ENCODE peak calls at places on chromosomes 7 and 10, in seven cellular contexts. One of them, this sample, is unnamed.
A peak's percentile ranks its signal among the peaks of the same experiment; 100 is the strongest.

GRCh38 chr7:95209276-95209675 is 115.1 kb downstream of the PON1 start:
- DNase-seq in SJSA1: no peak
- DNase-seq in psoas muscle: no peak
- DNase-seq in hippocampal formation: no peak
- DNase-seq in EL: no peak
- DNase-seq in HuH-7.5: no peak
- DNase-seq in amniotic epithelial cell: peak; percentile 60
- DNase-seq in this sample: no peak

GRCh38 chr10:17533731-17534130 is 79.3 kb upstream of the ST8SIA6 start:
- DNase-seq in HuH-7.5: no peak
- DNase-seq in SJSA1: no peak
- DNase-seq in EL: no peak
- DNase-seq in amniotic epithelial cell: no peak
- DNase-seq in psoas muscle: no peak
- DNase-seq in hippocampal formation: no peak
- DNase-seq in this sample: no peak

GRCh38 chr7:33854951-33855350 is 50.4 kb upstream of the BMPER start:
- DNase-seq in amniotic epithelial cell: peak; percentile 93
- DNase-seq in HuH-7.5: no peak
- DNase-seq in hippocampal formation: no peak
- DNase-seq in SJSA1: no peak
- DNase-seq in EL: peak; percentile 96
- DNase-seq in psoas muscle: no peak
- DNase-seq in this sample: peak; percentile 65

GRCh38 chr7:37416739-37417474 is 31.8 kb downstream of the ELMO1 start:
- DNase-seq in SJSA1: no peak
- DNase-seq in EL: no peak
- DNase-seq in hippocampal formation: no peak
- DNase-seq in HuH-7.5: no peak
- DNase-seq in amniotic epithelial cell: no peak
- DNase-seq in psoas muscle: no peak
- DNase-seq in this sample: no peak

GRCh38 chr7:34373940-34374339 is 284.1 kb upstream of the NPSR1 start:
- DNase-seq in HuH-7.5: no peak
- DNase-seq in hippocampal formation: no peak
- DNase-seq in psoas muscle: no peak
- DNase-seq in amniotic epithelial cell: no peak
- DNase-seq in SJSA1: no peak
- DNase-seq in EL: peak; percentile 6
- DNase-seq in this sample: no peak

GRCh38 chr7:144006029-144006428 is 5.9 kb downstream of the OR6B1 start:
- DNase-seq in amniotic epithelial cell: no peak
- DNase-seq in HuH-7.5: no peak
- DNase-seq in psoas muscle: no peak
- DNase-seq in EL: no peak
- DNase-seq in SJSA1: no peak
- DNase-seq in hippocampal formation: no peak
- DNase-seq in this sample: no peak

GRCh38 chr10:118704711-118705110 is 50.1 kb downstream of the CACUL1 start:
- DNase-seq in hippocampal formation: no peak
- DNase-seq in SJSA1: no peak
- DNase-seq in psoas muscle: no peak
- DNase-seq in HuH-7.5: no peak
- DNase-seq in EL: no peak
- DNase-seq in amniotic epithelial cell: no peak
- DNase-seq in this sample: no peak

GRCh38 chr7:86933295-86933845 is 126.1 kb downstream of the ELAPOR2 start:
- DNase-seq in SJSA1: no peak
- DNase-seq in amniotic epithelial cell: no peak
- DNase-seq in HuH-7.5: no peak
- DNase-seq in EL: no peak
- DNase-seq in psoas muscle: no peak
- DNase-seq in hippocampal formation: no peak
- DNase-seq in this sample: no peak

GRCh38 chr7:135934651-135935050 is 42.5 kb downstream of the MTPN start:
- DNase-seq in HuH-7.5: no peak
- DNase-seq in EL: no peak
- DNase-seq in SJSA1: no peak
- DNase-seq in psoas muscle: no peak
- DNase-seq in amniotic epithelial cell: no peak
- DNase-seq in hippocampal formation: no peak
- DNase-seq in this sample: no peak

GRCh38 chr10:112223725-112224124 is 40.2 kb upstream of the GPAM start:
- DNase-seq in HuH-7.5: no peak
- DNase-seq in psoas muscle: no peak
- DNase-seq in EL: no peak
- DNase-seq in amniotic epithelial cell: no peak
- DNase-seq in hippocampal formation: no peak
- DNase-seq in SJSA1: no peak
- DNase-seq in this sample: no peak

GRCh38 chr10:14173391-14173705 is 157.4 kb downstream of the FRMD4A start:
- DNase-seq in HuH-7.5: no peak
- DNase-seq in amniotic epithelial cell: peak; percentile 10
- DNase-seq in psoas muscle: no peak
- DNase-seq in SJSA1: no peak
- DNase-seq in EL: no peak
- DNase-seq in hippocampal formation: no peak
- DNase-seq in this sample: no peak

GRCh38 chr10:62049815-62050626 is 148.5 kb downstream of the ARID5B start:
- DNase-seq in hippocampal formation: no peak
- DNase-seq in SJSA1: no peak
- DNase-seq in EL: no peak
- DNase-seq in HuH-7.5: no peak
- DNase-seq in amniotic epithelial cell: no peak
- DNase-seq in psoas muscle: no peak
- DNase-seq in this sample: no peak

GRCh38 chr10:120507175-120507574 is 50.1 kb downstream of the PLPP4 start:
- DNase-seq in SJSA1: no peak
- DNase-seq in EL: no peak
- DNase-seq in psoas muscle: no peak
- DNase-seq in HuH-7.5: no peak
- DNase-seq in hippocampal formation: no peak
- DNase-seq in amniotic epithelial cell: no peak
- DNase-seq in this sample: no peak

GRCh38 chr7:74022507-74022906 is 5.5 kb upstream of the ELN start:
- DNase-seq in EL: no peak
- DNase-seq in amniotic epithelial cell: no peak
- DNase-seq in SJSA1: no peak
- DNase-seq in psoas muscle: peak; percentile 54
- DNase-seq in HuH-7.5: no peak
- DNase-seq in hippocampal formation: no peak
- DNase-seq in this sample: no peak

GRCh38 chr10:15626937-15627336 is 92.8 kb downstream of the ITGA8 start:
- DNase-seq in amniotic epithelial cell: no peak
- DNase-seq in HuH-7.5: no peak
- DNase-seq in psoas muscle: no peak
- DNase-seq in hippocampal formation: no peak
- DNase-seq in EL: no peak
- DNase-seq in SJSA1: no peak
- DNase-seq in this sample: no peak

GRCh38 chr7:97024209-97025129 is at the start of gene DLX5:
- DNase-seq in HuH-7.5: peak; percentile 76
- DNase-seq in amniotic epithelial cell: peak; percentile 11
- DNase-seq in psoas muscle: no peak
- DNase-seq in EL: peak; percentile 15
- DNase-seq in hippocampal formation: peak; percentile 13
- DNase-seq in SJSA1: peak; percentile 85
- DNase-seq in this sample: peak; percentile 63

GRCh38 chr7:40437936-40438634 is 303.3 kb downstream of the SUGCT start:
- DNase-seq in EL: no peak
- DNase-seq in hippocampal formation: no peak
- DNase-seq in HuH-7.5: no peak
- DNase-seq in SJSA1: peak; percentile 44
- DNase-seq in psoas muscle: no peak
- DNase-seq in amniotic epithelial cell: peak; percentile 32
- DNase-seq in this sample: peak; percentile 6

GRCh38 chr7:36289833-36290661 is 99.6 kb upstream of the ANLN start:
- DNase-seq in HuH-7.5: peak; percentile 83
- DNase-seq in EL: no peak
- DNase-seq in amniotic epithelial cell: no peak
- DNase-seq in psoas muscle: no peak
- DNase-seq in hippocampal formation: no peak
- DNase-seq in SJSA1: no peak
- DNase-seq in this sample: no peak